ENCODE peak calls at places on chromosomes 11 and 22, in six cellular contexts. One of them, this sample, is unnamed.

GRCh38 chr11:61969838-61970452 is 2.5 kb upstream of the FTH1 start:
- DNase-seq in caudate nucleus: no peak
- DNase-seq in activated T-cell treated with anti-CD3 and anti-CD28 coated beads, Interleukin-2, amount 50 U/mL, for 72 hours: no peak
- DNase-seq in endodermal cell: no peak
- DNase-seq in heart left ventricle: no peak
- DNase-seq in NCI-H1930: no peak
- DNase-seq in this sample: no peak

GRCh38 chr11:123286761-123287160 is 91.7 kb upstream of the CLMP start:
- DNase-seq in caudate nucleus: no peak
- DNase-seq in activated T-cell treated with anti-CD3 and anti-CD28 coated beads, Interleukin-2, amount 50 U/mL, for 72 hours: no peak
- DNase-seq in endodermal cell: no peak
- DNase-seq in heart left ventricle: no peak
- DNase-seq in NCI-H1930: no peak
- DNase-seq in this sample: no peak

GRCh38 chr22:41925783-41926460 is 684 bp downstream of the TNFRSF13C start:
- DNase-seq in caudate nucleus: no peak
- DNase-seq in activated T-cell treated with anti-CD3 and anti-CD28 coated beads, Interleukin-2, amount 50 U/mL, for 72 hours: peak
- DNase-seq in endodermal cell: peak
- DNase-seq in heart left ventricle: peak
- DNase-seq in NCI-H1930: peak
- DNase-seq in this sample: peak

GRCh38 chr22:43381693-43382092 is 30.1 kb upstream of the MPPED1 start:
- DNase-seq in caudate nucleus: no peak
- DNase-seq in activated T-cell treated with anti-CD3 and anti-CD28 coated beads, Interleukin-2, amount 50 U/mL, for 72 hours: no peak
- DNase-seq in endodermal cell: peak
- DNase-seq in heart left ventricle: no peak
- DNase-seq in NCI-H1930: no peak
- DNase-seq in this sample: no peak

GRCh38 chr11:3669742-3670183 is 1.4 kb downstream of the CHRNA10 start:
- DNase-seq in caudate nucleus: no peak
- DNase-seq in activated T-cell treated with anti-CD3 and anti-CD28 coated beads, Interleukin-2, amount 50 U/mL, for 72 hours: no peak
- DNase-seq in endodermal cell: no peak
- DNase-seq in heart left ventricle: peak
- DNase-seq in NCI-H1930: no peak
- DNase-seq in this sample: peak

GRCh38 chr11:76644591-76644990 is 26.0 kb downstream of the LRRC32 start:
- DNase-seq in caudate nucleus: no peak
- DNase-seq in activated T-cell treated with anti-CD3 and anti-CD28 coated beads, Interleukin-2, amount 50 U/mL, for 72 hours: no peak
- DNase-seq in endodermal cell: no peak
- DNase-seq in heart left ventricle: no peak
- DNase-seq in NCI-H1930: no peak
- DNase-seq in this sample: no peak

GRCh38 chr11:69494851-69495250 is 13.4 kb downstream of the LINC01488 start:
- DNase-seq in caudate nucleus: no peak
- DNase-seq in activated T-cell treated with anti-CD3 and anti-CD28 coated beads, Interleukin-2, amount 50 U/mL, for 72 hours: no peak
- DNase-seq in endodermal cell: no peak
- DNase-seq in heart left ventricle: no peak
- DNase-seq in NCI-H1930: no peak
- DNase-seq in this sample: no peak

GRCh38 chr11:128503231-128503991 is 83.9 kb downstream of the ETS1 start:
- DNase-seq in caudate nucleus: no peak
- DNase-seq in activated T-cell treated with anti-CD3 and anti-CD28 coated beads, Interleukin-2, amount 50 U/mL, for 72 hours: peak
- DNase-seq in endodermal cell: no peak
- DNase-seq in heart left ventricle: no peak
- DNase-seq in NCI-H1930: no peak
- DNase-seq in this sample: no peak

GRCh38 chr22:45896153-45896951 is 80.6 kb downstream of the WNT7B start:
- DNase-seq in caudate nucleus: no peak
- DNase-seq in activated T-cell treated with anti-CD3 and anti-CD28 coated beads, Interleukin-2, amount 50 U/mL, for 72 hours: no peak
- DNase-seq in endodermal cell: peak
- DNase-seq in heart left ventricle: peak
- DNase-seq in NCI-H1930: no peak
- DNase-seq in this sample: peak

GRCh38 chr11:119373059-119373875 is 8.2 kb downstream of the USP2 start:
- DNase-seq in caudate nucleus: no peak
- DNase-seq in activated T-cell treated with anti-CD3 and anti-CD28 coated beads, Interleukin-2, amount 50 U/mL, for 72 hours: no peak
- DNase-seq in endodermal cell: no peak
- DNase-seq in heart left ventricle: no peak
- DNase-seq in NCI-H1930: no peak
- DNase-seq in this sample: no peak

GRCh38 chr11:67664696-67665536 is 9.5 kb downstream of the ALDH3B2 start:
- DNase-seq in caudate nucleus: no peak
- DNase-seq in activated T-cell treated with anti-CD3 and anti-CD28 coated beads, Interleukin-2, amount 50 U/mL, for 72 hours: no peak
- DNase-seq in endodermal cell: no peak
- DNase-seq in heart left ventricle: no peak
- DNase-seq in NCI-H1930: no peak
- DNase-seq in this sample: no peak

GRCh38 chr22:17587631-17588030 is 24.3 kb downstream of the SLC25A18 start:
- DNase-seq in caudate nucleus: no peak
- DNase-seq in activated T-cell treated with anti-CD3 and anti-CD28 coated beads, Interleukin-2, amount 50 U/mL, for 72 hours: no peak
- DNase-seq in endodermal cell: no peak
- DNase-seq in heart left ventricle: no peak
- DNase-seq in NCI-H1930: no peak
- DNase-seq in this sample: no peak

This sample was measured in left ventricle myocardium superior.